ENCODE peak calls at places on chromosomes 2 and 18, in six cellular contexts. One of them, this sample, is unnamed.

GRCh38 chr2:133844214-133844892 is 276.1 kb upstream of the NCKAP5 start:
- DNase-seq in CD8-positive, alpha-beta T cell: peak; percentile 38
- DNase-seq in IMR-90: peak; percentile 88
- DNase-seq in prostate gland: peak; percentile 52
- DNase-seq in tibial artery: peak; percentile 69
- DNase-seq in psoas muscle: peak; percentile 35
- DNase-seq in this sample: peak; percentile 14

GRCh38 chr2:237210297-237210696 is 124.6 kb downstream of the COPS8 start:
- DNase-seq in CD8-positive, alpha-beta T cell: no peak
- DNase-seq in IMR-90: no peak
- DNase-seq in prostate gland: no peak
- DNase-seq in tibial artery: no peak
- DNase-seq in psoas muscle: no peak
- DNase-seq in this sample: no peak

GRCh38 chr2:173462908-173463840 is 108.5 kb downstream of the CDCA7 start:
- DNase-seq in CD8-positive, alpha-beta T cell: no peak
- DNase-seq in IMR-90: no peak
- DNase-seq in prostate gland: no peak
- DNase-seq in tibial artery: no peak
- DNase-seq in psoas muscle: no peak
- DNase-seq in this sample: no peak

GRCh38 chr18:11987527-11987926 is 6.2 kb downstream of the IMPA2 start:
- DNase-seq in CD8-positive, alpha-beta T cell: no peak
- DNase-seq in IMR-90: peak; percentile 48
- DNase-seq in prostate gland: no peak
- DNase-seq in tibial artery: peak; percentile 33
- DNase-seq in psoas muscle: no peak
- DNase-seq in this sample: no peak

GRCh38 chr18:49647496-49648168 is 85.8 kb downstream of the LIPG start:
- DNase-seq in CD8-positive, alpha-beta T cell: no peak
- DNase-seq in IMR-90: peak; percentile 69
- DNase-seq in prostate gland: no peak
- DNase-seq in tibial artery: no peak
- DNase-seq in psoas muscle: no peak
- DNase-seq in this sample: no peak

GRCh38 chr2:149800624-149801220 is 213.1 kb upstream of the MMADHC start:
- DNase-seq in CD8-positive, alpha-beta T cell: no peak
- DNase-seq in IMR-90: peak; percentile 18
- DNase-seq in prostate gland: no peak
- DNase-seq in tibial artery: no peak
- DNase-seq in psoas muscle: no peak
- DNase-seq in this sample: no peak

GRCh38 chr2:196601430-196602306 is 37.8 kb upstream of the CCDC150 start:
- DNase-seq in CD8-positive, alpha-beta T cell: no peak
- DNase-seq in IMR-90: peak; percentile 97
- DNase-seq in prostate gland: no peak
- DNase-seq in tibial artery: peak; percentile 78
- DNase-seq in psoas muscle: peak; percentile 46
- DNase-seq in this sample: no peak

GRCh38 chr2:227450196-227450851 is 21.6 kb upstream of the AGFG1 start:
- DNase-seq in CD8-positive, alpha-beta T cell: no peak
- DNase-seq in IMR-90: no peak
- DNase-seq in prostate gland: no peak
- DNase-seq in tibial artery: no peak
- DNase-seq in psoas muscle: no peak
- DNase-seq in this sample: no peak

GRCh38 chr18:9535430-9535972 is 60.2 kb downstream of the RALBP1 start:
- DNase-seq in CD8-positive, alpha-beta T cell: no peak
- DNase-seq in IMR-90: peak; percentile 96
- DNase-seq in prostate gland: no peak
- DNase-seq in tibial artery: peak; percentile 84
- DNase-seq in psoas muscle: peak; percentile 24
- DNase-seq in this sample: peak; percentile 63

GRCh38 chr18:11570073-11570588 is 39.3 kb upstream of the SLC35G4 start:
- DNase-seq in CD8-positive, alpha-beta T cell: no peak
- DNase-seq in IMR-90: no peak
- DNase-seq in prostate gland: no peak
- DNase-seq in tibial artery: no peak
- DNase-seq in psoas muscle: no peak
- DNase-seq in this sample: no peak

GRCh38 chr2:148882051-148882450 is 7.0 kb downstream of the KIF5C start:
- DNase-seq in CD8-positive, alpha-beta T cell: no peak
- DNase-seq in IMR-90: no peak
- DNase-seq in prostate gland: no peak
- DNase-seq in tibial artery: no peak
- DNase-seq in psoas muscle: no peak
- DNase-seq in this sample: no peak

GRCh38 chr2:121033597-121033996 is 251.4 kb downstream of the TFCP2L1 start:
- DNase-seq in CD8-positive, alpha-beta T cell: no peak
- DNase-seq in IMR-90: no peak
- DNase-seq in prostate gland: no peak
- DNase-seq in tibial artery: no peak
- DNase-seq in psoas muscle: no peak
- DNase-seq in this sample: no peak

GRCh38 chr2:107669335-107669734 is 157.4 kb upstream of the RGPD4 start:
- DNase-seq in CD8-positive, alpha-beta T cell: no peak
- DNase-seq in IMR-90: no peak
- DNase-seq in prostate gland: no peak
- DNase-seq in tibial artery: no peak
- DNase-seq in psoas muscle: no peak
- DNase-seq in this sample: no peak

GRCh38 chr18:2606335-2606734 is 35.0 kb downstream of the NDC80 start:
- DNase-seq in CD8-positive, alpha-beta T cell: no peak
- DNase-seq in IMR-90: no peak
- DNase-seq in prostate gland: no peak
- DNase-seq in tibial artery: no peak
- DNase-seq in psoas muscle: no peak
- DNase-seq in this sample: no peak

GRCh38 chr2:240901986-240902614 is 4.0 kb upstream of the CROCC2 start:
- DNase-seq in CD8-positive, alpha-beta T cell: no peak
- DNase-seq in IMR-90: no peak
- DNase-seq in prostate gland: no peak
- DNase-seq in tibial artery: no peak
- DNase-seq in psoas muscle: no peak
- DNase-seq in this sample: no peak

GRCh38 chr2:168930242-168930641 is 29.2 kb downstream of the G6PC2 start:
- DNase-seq in CD8-positive, alpha-beta T cell: no peak
- DNase-seq in IMR-90: no peak
- DNase-seq in prostate gland: no peak
- DNase-seq in tibial artery: no peak
- DNase-seq in psoas muscle: no peak
- DNase-seq in this sample: no peak

GRCh38 chr18:13223341-13224148 is 5.0 kb downstream of the LDLRAD4 start:
- DNase-seq in CD8-positive, alpha-beta T cell: no peak
- DNase-seq in IMR-90: no peak
- DNase-seq in prostate gland: no peak
- DNase-seq in tibial artery: peak; percentile 72
- DNase-seq in psoas muscle: no peak
- DNase-seq in this sample: no peak

GRCh38 chr2:183495589-183496267 is 371.5 kb downstream of the NUP35 start:
- DNase-seq in CD8-positive, alpha-beta T cell: no peak
- DNase-seq in IMR-90: no peak
- DNase-seq in prostate gland: no peak
- DNase-seq in tibial artery: no peak
- DNase-seq in psoas muscle: no peak
- DNase-seq in this sample: no peak

GRCh38 chr18:31190919-31191318 is 28.3 kb upstream of the DSC1 start:
- DNase-seq in CD8-positive, alpha-beta T cell: no peak
- DNase-seq in IMR-90: no peak
- DNase-seq in prostate gland: peak; percentile 61
- DNase-seq in tibial artery: no peak
- DNase-seq in psoas muscle: no peak
- DNase-seq in this sample: no peak

GRCh38 chr2:175838979-175839378 is 163.1 kb downstream of the LNPK start:
- DNase-seq in CD8-positive, alpha-beta T cell: no peak
- DNase-seq in IMR-90: no peak
- DNase-seq in prostate gland: no peak
- DNase-seq in tibial artery: no peak
- DNase-seq in psoas muscle: no peak
- DNase-seq in this sample: no peak

GRCh38 chr2:19886261-19886660 is 15.5 kb downstream of the TTC32 start:
- DNase-seq in CD8-positive, alpha-beta T cell: no peak
- DNase-seq in IMR-90: no peak
- DNase-seq in prostate gland: peak; percentile 4
- DNase-seq in tibial artery: no peak
- DNase-seq in psoas muscle: no peak
- DNase-seq in this sample: no peak

GRCh38 chr18:71808576-71808975 is 735.6 kb downstream of the CBLN2 start:
- DNase-seq in CD8-positive, alpha-beta T cell: no peak
- DNase-seq in IMR-90: no peak
- DNase-seq in prostate gland: peak; percentile 54
- DNase-seq in tibial artery: no peak
- DNase-seq in psoas muscle: no peak
- DNase-seq in this sample: no peak

GRCh38 chr2:142857247-142858154 is 20.0 kb upstream of the KYNU start:
- DNase-seq in CD8-positive, alpha-beta T cell: no peak
- DNase-seq in IMR-90: peak; percentile 46
- DNase-seq in prostate gland: no peak
- DNase-seq in tibial artery: no peak
- DNase-seq in psoas muscle: no peak
- DNase-seq in this sample: no peak

GRCh38 chr18:49368876-49369440 is 91.5 kb downstream of the DYM start:
- DNase-seq in CD8-positive, alpha-beta T cell: no peak
- DNase-seq in IMR-90: no peak
- DNase-seq in prostate gland: peak; percentile 40
- DNase-seq in tibial artery: no peak
- DNase-seq in psoas muscle: peak; percentile 27
- DNase-seq in this sample: no peak

GRCh38 chr2:44291281-44292248 is 16.3 kb downstream of the SLC3A1 start:
- DNase-seq in CD8-positive, alpha-beta T cell: no peak
- DNase-seq in IMR-90: peak; percentile 75
- DNase-seq in prostate gland: peak; percentile 75
- DNase-seq in tibial artery: peak; percentile 80
- DNase-seq in psoas muscle: peak; percentile 18
- DNase-seq in this sample: peak; percentile 31

GRCh38 chr2:200985806-200986205 is 22.3 kb upstream of the ORC2 start:
- DNase-seq in CD8-positive, alpha-beta T cell: no peak
- DNase-seq in IMR-90: peak; percentile 84
- DNase-seq in prostate gland: no peak
- DNase-seq in tibial artery: no peak
- DNase-seq in psoas muscle: no peak
- DNase-seq in this sample: no peak

GRCh38 chr2:200993097-200993496 is 29.6 kb upstream of the ORC2 start:
- DNase-seq in CD8-positive, alpha-beta T cell: no peak
- DNase-seq in IMR-90: peak; percentile 34
- DNase-seq in prostate gland: no peak
- DNase-seq in tibial artery: no peak
- DNase-seq in psoas muscle: no peak
- DNase-seq in this sample: no peak

DNA sequence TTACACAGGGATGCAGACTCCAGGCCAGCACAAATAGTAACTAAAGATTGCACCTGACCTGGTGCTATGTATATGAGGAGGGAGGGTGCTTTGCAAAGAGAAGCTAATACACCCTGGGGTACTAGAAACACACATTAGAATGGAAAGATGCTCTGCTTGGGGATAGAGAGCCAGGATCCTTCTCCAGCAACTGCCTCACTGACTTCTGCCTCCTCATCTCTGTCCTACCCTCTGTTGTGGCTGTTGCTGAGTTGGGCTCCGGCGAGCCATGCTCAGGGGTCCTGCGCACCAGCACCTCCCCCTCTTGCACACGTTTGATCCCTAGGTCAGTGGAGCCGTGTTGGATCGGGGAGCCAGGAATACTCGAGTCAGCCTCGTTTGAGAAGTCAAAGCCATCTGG is 23.7 kb upstream of the ORC2 start:
- DNase-seq in CD8-positive, alpha-beta T cell: no peak
- DNase-seq in IMR-90: no peak
- DNase-seq in prostate gland: no peak
- DNase-seq in tibial artery: no peak
- DNase-seq in psoas muscle: no peak
- DNase-seq in this sample: no peak
- H3K27ac ChIP-seq in CD8-positive, alpha-beta T cell: no peak overlapping the region
- H3K27ac ChIP-seq in IMR-90: no peak overlapping the region
- H3K27ac ChIP-seq in prostate gland: no peak overlapping the region
- H3K27ac ChIP-seq in tibial artery: no peak overlapping the region
- H3K27ac ChIP-seq in psoas muscle: no peak overlapping the region
- H3K27ac ChIP-seq in this sample: no peak overlapping the region

GRCh38 chr2:12826781-12827180 is 110.0 kb downstream of the TRIB2 start:
- DNase-seq in CD8-positive, alpha-beta T cell: no peak
- DNase-seq in IMR-90: no peak
- DNase-seq in prostate gland: no peak
- DNase-seq in tibial artery: no peak
- DNase-seq in psoas muscle: no peak
- DNase-seq in this sample: no peak
- H3K27ac ChIP-seq in CD8-positive, alpha-beta T cell: no peak overlapping the region
- H3K27ac ChIP-seq in IMR-90: no peak overlapping the region
- H3K27ac ChIP-seq in prostate gland: no peak overlapping the region
- H3K27ac ChIP-seq in tibial artery: no peak overlapping the region
- H3K27ac ChIP-seq in psoas muscle: no peak overlapping the region
- H3K27ac ChIP-seq in this sample: no peak overlapping the region

GRCh38 chr2:232278534-232278933 is 100.0 kb upstream of the ALPP start:
- DNase-seq in CD8-positive, alpha-beta T cell: no peak
- DNase-seq in IMR-90: no peak
- DNase-seq in prostate gland: no peak
- DNase-seq in tibial artery: no peak
- DNase-seq in psoas muscle: no peak
- DNase-seq in this sample: no peak

GRCh38 chr2:232273903-232274598 is 104.5 kb upstream of the ALPP start:
- DNase-seq in CD8-positive, alpha-beta T cell: no peak
- DNase-seq in IMR-90: no peak
- DNase-seq in prostate gland: no peak
- DNase-seq in tibial artery: no peak
- DNase-seq in psoas muscle: no peak
- DNase-seq in this sample: no peak

GRCh38 chr2:232275670-232276069 is 102.9 kb upstream of the ALPP start:
- DNase-seq in CD8-positive, alpha-beta T cell: no peak
- DNase-seq in IMR-90: no peak
- DNase-seq in prostate gland: no peak
- DNase-seq in tibial artery: no peak
- DNase-seq in psoas muscle: no peak
- DNase-seq in this sample: no peak

GRCh38 chr2:232276084-232276738 is 102.3 kb upstream of the ALPP start:
- DNase-seq in CD8-positive, alpha-beta T cell: no peak
- DNase-seq in IMR-90: no peak
- DNase-seq in prostate gland: peak; percentile 46
- DNase-seq in tibial artery: no peak
- DNase-seq in psoas muscle: no peak
- DNase-seq in this sample: no peak

GRCh38 chr2:232276739-232277313 is 101.7 kb upstream of the ALPP start:
- DNase-seq in CD8-positive, alpha-beta T cell: no peak
- DNase-seq in IMR-90: no peak
- DNase-seq in prostate gland: no peak
- DNase-seq in tibial artery: no peak
- DNase-seq in psoas muscle: no peak
- DNase-seq in this sample: no peak
- H3K27ac ChIP-seq in CD8-positive, alpha-beta T cell: no peak overlapping the region
- H3K27ac ChIP-seq in IMR-90: no peak overlapping the region
- H3K27ac ChIP-seq in prostate gland: no peak overlapping the region
- H3K27ac ChIP-seq in tibial artery: no peak overlapping the region
- H3K27ac ChIP-seq in psoas muscle: no peak overlapping the region
- H3K27ac ChIP-seq in this sample: no peak overlapping the region

DNA sequence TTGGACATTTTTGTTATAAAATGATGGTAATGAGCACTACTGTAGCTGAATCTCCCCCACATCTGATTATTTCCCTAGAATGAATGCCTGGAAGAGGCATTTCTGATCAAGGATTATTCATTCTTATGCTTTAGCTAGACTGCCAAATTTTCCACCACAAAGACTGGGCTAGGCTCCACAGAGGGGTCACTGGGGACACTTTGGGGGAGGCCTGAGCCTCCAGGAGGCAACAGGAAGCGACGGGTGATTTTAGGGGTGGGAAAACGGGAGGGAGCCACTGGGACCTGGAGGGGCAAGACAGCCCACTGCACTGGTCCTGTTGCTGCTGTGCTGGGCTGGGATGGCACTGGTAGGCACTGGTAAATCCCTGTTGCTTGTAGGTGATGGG is 2.4 kb upstream of the ASB1 start:
- DNase-seq in CD8-positive, alpha-beta T cell: no peak
- DNase-seq in IMR-90: peak; percentile 33
- DNase-seq in prostate gland: no peak
- DNase-seq in tibial artery: no peak
- DNase-seq in psoas muscle: no peak
- DNase-seq in this sample: no peak
- H3K27ac ChIP-seq in CD8-positive, alpha-beta T cell: no peak overlapping the region
- H3K27ac ChIP-seq in IMR-90: no peak overlapping the region
- H3K27ac ChIP-seq in prostate gland: no peak overlapping the region
- H3K27ac ChIP-seq in tibial artery: no peak overlapping the region
- H3K27ac ChIP-seq in psoas muscle: no peak overlapping the region
- H3K27ac ChIP-seq in this sample: no peak overlapping the region